ENCODE peak calls at places on chromosome 6, in four cellular contexts. One of them, this sample, is unnamed.
A peak's percentile ranks its signal among the peaks of the same experiment; 100 is the strongest.

GRCh38 chr6:109672204-109672603 is 18.8 kb downstream of the AK9 start:
- DNase-seq in tibial artery: no peak
- DNase-seq in nephron progenitor cell: no peak
- DNase-seq in colonic mucosa: no peak
- DNase-seq in this sample: no peak

GRCh38 chr6:137951064-137951597 is 84.1 kb downstream of the TNFAIP3 start:
- DNase-seq in tibial artery: no peak
- DNase-seq in nephron progenitor cell: no peak
- DNase-seq in colonic mucosa: no peak
- DNase-seq in this sample: no peak

GRCh38 chr6:51398064-51398740 is 579.5 kb downstream of the TFAP2B start:
- DNase-seq in tibial artery: no peak
- DNase-seq in nephron progenitor cell: no peak
- DNase-seq in colonic mucosa: no peak
- DNase-seq in this sample: no peak

GRCh38 chr6:11785953-11786579 is 7.5 kb upstream of the ADTRP start:
- DNase-seq in tibial artery: no peak
- DNase-seq in nephron progenitor cell: no peak
- DNase-seq in colonic mucosa: peak; percentile 77
- DNase-seq in this sample: no peak

GRCh38 chr6:50452001-50452400 is 261.3 kb upstream of the TFAP2D start:
- DNase-seq in tibial artery: no peak
- DNase-seq in nephron progenitor cell: no peak
- DNase-seq in colonic mucosa: no peak
- DNase-seq in this sample: no peak

GRCh38 chr6:50007821-50008220 is 14.0 kb downstream of the DEFB110 start:
- DNase-seq in tibial artery: no peak
- DNase-seq in nephron progenitor cell: no peak
- DNase-seq in colonic mucosa: no peak
- DNase-seq in this sample: no peak

GRCh38 chr6:41895300-41896233 is at the start of gene USP49:
- DNase-seq in tibial artery: peak; percentile 88
- DNase-seq in nephron progenitor cell: peak; percentile 98
- DNase-seq in colonic mucosa: peak; percentile 92
- DNase-seq in this sample: peak; percentile 95

GRCh38 chr6:155599571-155599970 is 143.9 kb upstream of the NOX3 start:
- DNase-seq in tibial artery: no peak
- DNase-seq in nephron progenitor cell: peak; percentile 29
- DNase-seq in colonic mucosa: no peak
- DNase-seq in this sample: peak; percentile 22

GRCh38 chr6:106973018-106973840 is 1.3 kb downstream of the CD24 start:
- DNase-seq in tibial artery: no peak
- DNase-seq in nephron progenitor cell: peak; percentile 58
- DNase-seq in colonic mucosa: peak; percentile 59
- DNase-seq in this sample: peak; percentile 30

GRCh38 chr6:34560366-34561226 is 4.5 kb upstream of the SPDEF start:
- DNase-seq in tibial artery: no peak
- DNase-seq in nephron progenitor cell: peak; percentile 43
- DNase-seq in colonic mucosa: no peak
- DNase-seq in this sample: peak; percentile 22

GRCh38 chr6:424741-425417 is 33.3 kb downstream of the IRF4 start:
- DNase-seq in tibial artery: no peak
- DNase-seq in nephron progenitor cell: no peak
- DNase-seq in colonic mucosa: no peak
- DNase-seq in this sample: no peak

GRCh38 chr6:155528982-155529453 is 73.4 kb upstream of the NOX3 start:
- DNase-seq in tibial artery: peak; percentile 39
- DNase-seq in nephron progenitor cell: no peak
- DNase-seq in colonic mucosa: no peak
- DNase-seq in this sample: no peak

GRCh38 chr6:91376686-91377085 is 789.8 kb upstream of the MAP3K7 start:
- DNase-seq in tibial artery: no peak
- DNase-seq in nephron progenitor cell: no peak
- DNase-seq in colonic mucosa: peak; percentile 27
- DNase-seq in this sample: no peak

GRCh38 chr6:4772750-4773149 is 3.5 kb upstream of the CDYL start:
- DNase-seq in tibial artery: no peak
- DNase-seq in nephron progenitor cell: no peak
- DNase-seq in colonic mucosa: no peak
- DNase-seq in this sample: no peak

GRCh38 chr6:45436544-45437440 is 59.1 kb upstream of the SUPT3H start:
- DNase-seq in tibial artery: no peak
- DNase-seq in nephron progenitor cell: no peak
- DNase-seq in colonic mucosa: no peak
- DNase-seq in this sample: no peak

GRCh38 chr6:137637161-137637560 is 143.0 kb upstream of the OLIG3 start:
- DNase-seq in tibial artery: peak; percentile 39
- DNase-seq in nephron progenitor cell: no peak
- DNase-seq in colonic mucosa: no peak
- DNase-seq in this sample: no peak

GRCh38 chr6:112041535-112041934 is 12.4 kb upstream of the CCN6 start:
- DNase-seq in tibial artery: no peak
- DNase-seq in nephron progenitor cell: no peak
- DNase-seq in colonic mucosa: no peak
- DNase-seq in this sample: peak; percentile 23

GRCh38 chr6:73234732-73235131 is 9.4 kb upstream of the KHDC1L start:
- DNase-seq in tibial artery: no peak
- DNase-seq in nephron progenitor cell: no peak
- DNase-seq in colonic mucosa: no peak
- DNase-seq in this sample: no peak

GRCh38 chr6:18406955-18407738 is 20.0 kb downstream of the RNF144B start:
- DNase-seq in tibial artery: no peak
- DNase-seq in nephron progenitor cell: no peak
- DNase-seq in colonic mucosa: no peak
- DNase-seq in this sample: no peak

GRCh38 chr6:33988121-33989015 is 157.5 kb downstream of the GRM4 start:
- DNase-seq in tibial artery: no peak
- DNase-seq in nephron progenitor cell: no peak
- DNase-seq in colonic mucosa: peak; percentile 72
- DNase-seq in this sample: no peak

GRCh38 chr6:108337721-108338120 is 42.9 kb downstream of the AFG1L start:
- DNase-seq in tibial artery: no peak
- DNase-seq in nephron progenitor cell: no peak
- DNase-seq in colonic mucosa: no peak
- DNase-seq in this sample: no peak

GRCh38 chr6:151325075-151326050 is 66.0 kb downstream of the ZBTB2 start:
- DNase-seq in tibial artery: peak; percentile 76
- DNase-seq in nephron progenitor cell: peak; percentile 60
- DNase-seq in colonic mucosa: peak; percentile 55
- DNase-seq in this sample: peak; percentile 3

GRCh38 chr6:150099546-150099945 is 30.6 kb upstream of the ULBP3 start:
- DNase-seq in tibial artery: no peak
- DNase-seq in nephron progenitor cell: no peak
- DNase-seq in colonic mucosa: no peak
- DNase-seq in this sample: no peak

GRCh38 chr6:168742146-168742782 is 301.3 kb downstream of the SMOC2 start:
- DNase-seq in tibial artery: no peak
- DNase-seq in nephron progenitor cell: no peak
- DNase-seq in colonic mucosa: no peak
- DNase-seq in this sample: no peak

GRCh38 chr6:146289816-146290588 is 253.6 kb upstream of the RAB32 start:
- DNase-seq in tibial artery: peak; percentile 26
- DNase-seq in nephron progenitor cell: no peak
- DNase-seq in colonic mucosa: no peak
- DNase-seq in this sample: no peak

GRCh38 chr6:4922488-4923037 is 81.3 kb downstream of the RPP40 start:
- DNase-seq in tibial artery: no peak
- DNase-seq in nephron progenitor cell: no peak
- DNase-seq in colonic mucosa: no peak
- DNase-seq in this sample: no peak

GRCh38 chr6:105488521-105489212 is 85.8 kb upstream of the PREP start:
- DNase-seq in tibial artery: no peak
- DNase-seq in nephron progenitor cell: no peak
- DNase-seq in colonic mucosa: no peak
- DNase-seq in this sample: no peak

GRCh38 chr6:88179692-88180091 is 13.5 kb upstream of the CNR1 start:
- DNase-seq in tibial artery: no peak
- DNase-seq in nephron progenitor cell: no peak
- DNase-seq in colonic mucosa: no peak
- DNase-seq in this sample: no peak

GRCh38 chr6:138105880-138106664 is 1.1 kb downstream of the PERP start:
- DNase-seq in tibial artery: no peak
- DNase-seq in nephron progenitor cell: no peak
- DNase-seq in colonic mucosa: peak; percentile 40
- DNase-seq in this sample: no peak

GRCh38 chr6:115768469-115768868 is 292.2 kb downstream of the FRK start:
- DNase-seq in tibial artery: no peak
- DNase-seq in nephron progenitor cell: no peak
- DNase-seq in colonic mucosa: no peak
- DNase-seq in this sample: no peak

GRCh38 chr6:166671434-166672061 is 44.5 kb upstream of the RPS6KA2 start:
- DNase-seq in tibial artery: no peak
- DNase-seq in nephron progenitor cell: peak; percentile 24
- DNase-seq in colonic mucosa: no peak
- DNase-seq in this sample: no peak

GRCh38 chr6:84466521-84466920 is 239.1 kb upstream of the CEP162 start:
- DNase-seq in tibial artery: no peak
- DNase-seq in nephron progenitor cell: no peak
- DNase-seq in colonic mucosa: no peak
- DNase-seq in this sample: no peak

GRCh38 chr6:144659202-144659731 is 374.1 kb downstream of the UTRN start:
- DNase-seq in tibial artery: no peak
- DNase-seq in nephron progenitor cell: peak; percentile 52
- DNase-seq in colonic mucosa: peak; percentile 47
- DNase-seq in this sample: peak; percentile 20

GRCh38 chr6:26104457-26105108 is 17.4 kb downstream of the HFE start:
- DNase-seq in tibial artery: no peak
- DNase-seq in nephron progenitor cell: no peak
- DNase-seq in colonic mucosa: peak; percentile 70
- DNase-seq in this sample: no peak
- TF ChIP-seq CTCF in tibial artery: no peak
- TF ChIP-seq CTCF in nephron progenitor cell: no peak
- TF ChIP-seq CTCF in colonic mucosa: no peak
- TF ChIP-seq CTCF in this sample: no peak

GRCh38 chr6:158627168-158627939 is 17.2 kb downstream of the DYNLT1 start:
- DNase-seq in tibial artery: no peak
- DNase-seq in nephron progenitor cell: peak; percentile 18
- DNase-seq in colonic mucosa: peak; percentile 15
- DNase-seq in this sample: no peak

GRCh38 chr6:158630944-158631616 is 13.5 kb downstream of the DYNLT1 start:
- DNase-seq in tibial artery: peak; percentile 87
- DNase-seq in nephron progenitor cell: no peak
- DNase-seq in colonic mucosa: peak; percentile 61
- DNase-seq in this sample: no peak

GRCh38 chr6:158628542-158628941 is 16.0 kb downstream of the DYNLT1 start:
- DNase-seq in tibial artery: no peak
- DNase-seq in nephron progenitor cell: no peak
- DNase-seq in colonic mucosa: peak; percentile 14
- DNase-seq in this sample: no peak

GRCh38 chr6:158627940-158628211 is 16.7 kb downstream of the DYNLT1 start:
- DNase-seq in tibial artery: no peak
- DNase-seq in nephron progenitor cell: no peak
- DNase-seq in colonic mucosa: no peak
- DNase-seq in this sample: no peak

DNA sequence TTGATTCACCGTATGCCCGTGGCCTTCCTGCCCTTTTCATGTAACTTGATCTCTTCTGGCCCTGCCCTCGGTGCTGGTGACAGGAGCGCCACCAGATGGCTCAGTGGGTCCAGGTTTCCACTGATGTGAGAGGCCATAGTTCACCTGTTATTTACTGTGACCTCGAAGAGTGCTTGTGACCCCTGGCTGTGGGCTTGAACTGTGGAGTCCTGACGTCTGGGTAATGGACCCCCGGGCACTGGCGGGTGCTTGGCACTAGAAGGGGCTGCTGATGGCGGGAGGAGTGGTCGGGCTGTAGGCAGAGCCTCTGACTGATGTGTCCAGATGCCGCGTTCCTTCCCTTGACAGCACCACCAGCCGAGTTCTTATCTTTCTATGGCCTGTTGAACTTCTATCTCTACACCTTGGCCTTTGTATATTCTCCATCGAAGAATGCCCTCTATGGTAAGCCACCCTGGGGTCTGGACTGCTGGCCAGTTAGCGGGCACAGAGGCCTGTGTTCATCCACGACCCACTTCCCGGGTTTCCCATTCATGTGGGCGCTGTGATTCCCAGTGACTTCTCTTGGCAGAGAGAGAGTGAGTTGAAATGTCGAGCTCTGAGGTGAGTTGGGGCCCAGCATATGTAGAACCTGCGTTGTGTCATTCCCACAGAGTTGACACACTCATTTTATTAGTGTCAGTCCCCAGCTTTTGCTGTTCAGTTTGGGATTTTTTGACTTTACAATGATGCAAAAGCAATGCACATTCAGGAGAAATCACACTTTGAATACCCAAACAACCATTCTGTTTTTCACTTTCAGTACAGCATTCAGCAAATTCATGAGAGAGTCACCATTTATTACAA is 14.9 kb downstream of the DYNLT1 start:
- DNase-seq in tibial artery: no peak
- DNase-seq in nephron progenitor cell: peak; percentile 48
- DNase-seq in colonic mucosa: peak; percentile 15
- DNase-seq in this sample: no peak
- TF ChIP-seq CTCF in tibial artery: no peak
- TF ChIP-seq CTCF in nephron progenitor cell: peak; percentile 14
- TF ChIP-seq CTCF in colonic mucosa: no peak
- TF ChIP-seq CTCF in this sample: no peak

GRCh38 chr6:31194271-31194834 is 23.9 kb upstream of the POU5F1 start:
- DNase-seq in tibial artery: no peak
- DNase-seq in nephron progenitor cell: no peak
- DNase-seq in colonic mucosa: no peak
- DNase-seq in this sample: no peak
- TF ChIP-seq CTCF in tibial artery: no peak
- TF ChIP-seq CTCF in nephron progenitor cell: no peak
- TF ChIP-seq CTCF in colonic mucosa: no peak
- TF ChIP-seq CTCF in this sample: no peak

GRCh38 chr6:36431197-36431596 is 11.5 kb downstream of the PXT1 start:
- DNase-seq in tibial artery: no peak
- DNase-seq in nephron progenitor cell: no peak
- DNase-seq in colonic mucosa: no peak
- DNase-seq in this sample: no peak

GRCh38 chr6:36427781-36428345 is 14.8 kb downstream of the PXT1 start:
- DNase-seq in tibial artery: no peak
- DNase-seq in nephron progenitor cell: no peak
- DNase-seq in colonic mucosa: no peak
- DNase-seq in this sample: no peak

GRCh38 chr6:36426622-36427021 is 16.0 kb downstream of the PXT1 start:
- DNase-seq in tibial artery: no peak
- DNase-seq in nephron progenitor cell: no peak
- DNase-seq in colonic mucosa: no peak
- DNase-seq in this sample: no peak

GRCh38 chr6:36430351-36430750 is 12.3 kb downstream of the PXT1 start:
- DNase-seq in tibial artery: no peak
- DNase-seq in nephron progenitor cell: no peak
- DNase-seq in colonic mucosa: no peak
- DNase-seq in this sample: no peak

DNA sequence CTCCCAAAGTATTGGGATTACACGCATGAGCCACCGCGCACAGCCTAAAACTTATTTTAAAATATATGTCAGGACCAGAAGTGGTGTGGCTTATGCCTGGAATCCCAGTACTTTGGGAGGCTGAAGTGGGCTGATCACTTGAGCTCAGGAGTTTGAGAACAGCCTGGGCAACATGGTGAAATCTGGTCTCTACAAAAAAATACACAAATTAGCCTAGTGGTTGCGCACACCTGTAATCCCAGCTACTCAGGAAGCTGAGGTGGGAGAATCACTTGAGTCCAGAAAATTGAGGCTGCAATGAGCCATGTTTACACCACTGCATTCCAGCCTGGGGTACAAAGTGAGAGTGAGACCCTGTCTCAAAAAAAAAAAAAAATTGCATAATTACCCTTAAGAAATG is 13.7 kb downstream of the PXT1 start:
- DNase-seq in tibial artery: no peak
- DNase-seq in nephron progenitor cell: no peak
- DNase-seq in colonic mucosa: no peak
- DNase-seq in this sample: no peak
- TF ChIP-seq CTCF in tibial artery: no peak
- TF ChIP-seq CTCF in nephron progenitor cell: no peak
- TF ChIP-seq CTCF in colonic mucosa: no peak
- TF ChIP-seq CTCF in this sample: no peak

This sample was measured in neural crest cell.